ENCODE peak calls at places on chromosomes 6 and 20, in nine cellular contexts. One of them, this sample, is unnamed.

GRCh38 chr20:44714701-44715494 is at the start of gene CCN5:
- DNase-seq in HAP-1: no peak
- DNase-seq in NCI-H1092 treated with DMSO at 0.1 percent for 48 hours: peak
- DNase-seq in CD4-positive, alpha-beta memory T cell: no peak
- DNase-seq in AG04449: no peak
- DNase-seq in mucosa of gallbladder: peak
- DNase-seq in stimulated activated CD8-positive, alpha-beta memory T cell treated with anti-CD3 and anti-CD28 coated beads, Interleukin-12 subunit alpha, Interleukin-12 subunit beta, amount 100 ng/mL, for 4 hours: no peak
- DNase-seq in stimulated activated CD4-positive, alpha-beta T cell treated with anti-CD3 and anti-CD28 coated beads, Interleukin-4, amount 100 ng/mL, for 48 hours: no peak
- DNase-seq in SJSA1: peak
- DNase-seq in this sample: peak

GRCh38 chr20:38222231-38222922 is 38.2 kb downstream of the KIAA1755 start:
- DNase-seq in HAP-1: peak
- DNase-seq in NCI-H1092 treated with DMSO at 0.1 percent for 48 hours: peak
- DNase-seq in CD4-positive, alpha-beta memory T cell: peak
- DNase-seq in AG04449: no peak
- DNase-seq in mucosa of gallbladder: peak
- DNase-seq in stimulated activated CD8-positive, alpha-beta memory T cell treated with anti-CD3 and anti-CD28 coated beads, Interleukin-12 subunit alpha, Interleukin-12 subunit beta, amount 100 ng/mL, for 4 hours: peak
- DNase-seq in stimulated activated CD4-positive, alpha-beta T cell treated with anti-CD3 and anti-CD28 coated beads, Interleukin-4, amount 100 ng/mL, for 48 hours: peak
- DNase-seq in SJSA1: peak
- DNase-seq in this sample: peak

GRCh38 chr6:100378576-100378975 is 86.1 kb downstream of the SIM1 start:
- DNase-seq in HAP-1: no peak
- DNase-seq in NCI-H1092 treated with DMSO at 0.1 percent for 48 hours: no peak
- DNase-seq in CD4-positive, alpha-beta memory T cell: no peak
- DNase-seq in AG04449: no peak
- DNase-seq in mucosa of gallbladder: no peak
- DNase-seq in stimulated activated CD8-positive, alpha-beta memory T cell treated with anti-CD3 and anti-CD28 coated beads, Interleukin-12 subunit alpha, Interleukin-12 subunit beta, amount 100 ng/mL, for 4 hours: no peak
- DNase-seq in stimulated activated CD4-positive, alpha-beta T cell treated with anti-CD3 and anti-CD28 coated beads, Interleukin-4, amount 100 ng/mL, for 48 hours: no peak
- DNase-seq in SJSA1: no peak
- DNase-seq in this sample: no peak

GRCh38 chr20:35561671-35562070 is 19.8 kb downstream of the ERGIC3 start:
- DNase-seq in HAP-1: no peak
- DNase-seq in NCI-H1092 treated with DMSO at 0.1 percent for 48 hours: no peak
- DNase-seq in CD4-positive, alpha-beta memory T cell: no peak
- DNase-seq in AG04449: no peak
- DNase-seq in mucosa of gallbladder: no peak
- DNase-seq in stimulated activated CD8-positive, alpha-beta memory T cell treated with anti-CD3 and anti-CD28 coated beads, Interleukin-12 subunit alpha, Interleukin-12 subunit beta, amount 100 ng/mL, for 4 hours: no peak
- DNase-seq in stimulated activated CD4-positive, alpha-beta T cell treated with anti-CD3 and anti-CD28 coated beads, Interleukin-4, amount 100 ng/mL, for 48 hours: no peak
- DNase-seq in SJSA1: no peak
- DNase-seq in this sample: no peak

GRCh38 chr20:32963176-32963575 is 41.1 kb downstream of the SUN5 start:
- DNase-seq in HAP-1: no peak
- DNase-seq in NCI-H1092 treated with DMSO at 0.1 percent for 48 hours: no peak
- DNase-seq in CD4-positive, alpha-beta memory T cell: no peak
- DNase-seq in AG04449: no peak
- DNase-seq in mucosa of gallbladder: peak
- DNase-seq in stimulated activated CD8-positive, alpha-beta memory T cell treated with anti-CD3 and anti-CD28 coated beads, Interleukin-12 subunit alpha, Interleukin-12 subunit beta, amount 100 ng/mL, for 4 hours: no peak
- DNase-seq in stimulated activated CD4-positive, alpha-beta T cell treated with anti-CD3 and anti-CD28 coated beads, Interleukin-4, amount 100 ng/mL, for 48 hours: no peak
- DNase-seq in SJSA1: no peak
- DNase-seq in this sample: no peak

GRCh38 chr20:19849341-19850189 is 91.5 kb downstream of the RIN2 start:
- DNase-seq in HAP-1: no peak
- DNase-seq in NCI-H1092 treated with DMSO at 0.1 percent for 48 hours: no peak
- DNase-seq in CD4-positive, alpha-beta memory T cell: no peak
- DNase-seq in AG04449: no peak
- DNase-seq in mucosa of gallbladder: no peak
- DNase-seq in stimulated activated CD8-positive, alpha-beta memory T cell treated with anti-CD3 and anti-CD28 coated beads, Interleukin-12 subunit alpha, Interleukin-12 subunit beta, amount 100 ng/mL, for 4 hours: no peak
- DNase-seq in stimulated activated CD4-positive, alpha-beta T cell treated with anti-CD3 and anti-CD28 coated beads, Interleukin-4, amount 100 ng/mL, for 48 hours: no peak
- DNase-seq in SJSA1: no peak
- DNase-seq in this sample: no peak

GRCh38 chr6:5094327-5094726 is 9.2 kb downstream of the PPP1R3G start:
- DNase-seq in HAP-1: no peak
- DNase-seq in NCI-H1092 treated with DMSO at 0.1 percent for 48 hours: no peak
- DNase-seq in CD4-positive, alpha-beta memory T cell: no peak
- DNase-seq in AG04449: peak
- DNase-seq in mucosa of gallbladder: no peak
- DNase-seq in stimulated activated CD8-positive, alpha-beta memory T cell treated with anti-CD3 and anti-CD28 coated beads, Interleukin-12 subunit alpha, Interleukin-12 subunit beta, amount 100 ng/mL, for 4 hours: no peak
- DNase-seq in stimulated activated CD4-positive, alpha-beta T cell treated with anti-CD3 and anti-CD28 coated beads, Interleukin-4, amount 100 ng/mL, for 48 hours: no peak
- DNase-seq in SJSA1: no peak
- DNase-seq in this sample: no peak

GRCh38 chr6:11732036-11732545 is 46.5 kb downstream of the ADTRP start:
- DNase-seq in HAP-1: no peak
- DNase-seq in NCI-H1092 treated with DMSO at 0.1 percent for 48 hours: no peak
- DNase-seq in CD4-positive, alpha-beta memory T cell: no peak
- DNase-seq in AG04449: no peak
- DNase-seq in mucosa of gallbladder: peak
- DNase-seq in stimulated activated CD8-positive, alpha-beta memory T cell treated with anti-CD3 and anti-CD28 coated beads, Interleukin-12 subunit alpha, Interleukin-12 subunit beta, amount 100 ng/mL, for 4 hours: no peak
- DNase-seq in stimulated activated CD4-positive, alpha-beta T cell treated with anti-CD3 and anti-CD28 coated beads, Interleukin-4, amount 100 ng/mL, for 48 hours: no peak
- DNase-seq in SJSA1: no peak
- DNase-seq in this sample: peak

GRCh38 chr20:5481872-5482271 is 165.1 kb upstream of the PROKR2 start:
- DNase-seq in HAP-1: no peak
- DNase-seq in NCI-H1092 treated with DMSO at 0.1 percent for 48 hours: peak
- DNase-seq in CD4-positive, alpha-beta memory T cell: no peak
- DNase-seq in AG04449: no peak
- DNase-seq in mucosa of gallbladder: no peak
- DNase-seq in stimulated activated CD8-positive, alpha-beta memory T cell treated with anti-CD3 and anti-CD28 coated beads, Interleukin-12 subunit alpha, Interleukin-12 subunit beta, amount 100 ng/mL, for 4 hours: no peak
- DNase-seq in stimulated activated CD4-positive, alpha-beta T cell treated with anti-CD3 and anti-CD28 coated beads, Interleukin-4, amount 100 ng/mL, for 48 hours: no peak
- DNase-seq in SJSA1: no peak
- DNase-seq in this sample: no peak

GRCh38 chr20:57522380-57522973 is 2.5 kb downstream of the CTCFL start:
- DNase-seq in HAP-1: no peak
- DNase-seq in NCI-H1092 treated with DMSO at 0.1 percent for 48 hours: no peak
- DNase-seq in CD4-positive, alpha-beta memory T cell: no peak
- DNase-seq in AG04449: no peak
- DNase-seq in mucosa of gallbladder: no peak
- DNase-seq in stimulated activated CD8-positive, alpha-beta memory T cell treated with anti-CD3 and anti-CD28 coated beads, Interleukin-12 subunit alpha, Interleukin-12 subunit beta, amount 100 ng/mL, for 4 hours: no peak
- DNase-seq in stimulated activated CD4-positive, alpha-beta T cell treated with anti-CD3 and anti-CD28 coated beads, Interleukin-4, amount 100 ng/mL, for 48 hours: no peak
- DNase-seq in SJSA1: no peak
- DNase-seq in this sample: no peak

GRCh38 chr6:99589290-99589672 is 17.4 kb upstream of the PRDM13 start:
- DNase-seq in HAP-1: no peak
- DNase-seq in NCI-H1092 treated with DMSO at 0.1 percent for 48 hours: peak
- DNase-seq in CD4-positive, alpha-beta memory T cell: no peak
- DNase-seq in AG04449: no peak
- DNase-seq in mucosa of gallbladder: no peak
- DNase-seq in stimulated activated CD8-positive, alpha-beta memory T cell treated with anti-CD3 and anti-CD28 coated beads, Interleukin-12 subunit alpha, Interleukin-12 subunit beta, amount 100 ng/mL, for 4 hours: no peak
- DNase-seq in stimulated activated CD4-positive, alpha-beta T cell treated with anti-CD3 and anti-CD28 coated beads, Interleukin-4, amount 100 ng/mL, for 48 hours: no peak
- DNase-seq in SJSA1: no peak
- DNase-seq in this sample: no peak

GRCh38 chr6:100466410-100467143 is 1.9 kb upstream of the SIM1 start:
- DNase-seq in HAP-1: no peak
- DNase-seq in NCI-H1092 treated with DMSO at 0.1 percent for 48 hours: no peak
- DNase-seq in CD4-positive, alpha-beta memory T cell: no peak
- DNase-seq in AG04449: no peak
- DNase-seq in mucosa of gallbladder: no peak
- DNase-seq in stimulated activated CD8-positive, alpha-beta memory T cell treated with anti-CD3 and anti-CD28 coated beads, Interleukin-12 subunit alpha, Interleukin-12 subunit beta, amount 100 ng/mL, for 4 hours: no peak
- DNase-seq in stimulated activated CD4-positive, alpha-beta T cell treated with anti-CD3 and anti-CD28 coated beads, Interleukin-4, amount 100 ng/mL, for 48 hours: no peak
- DNase-seq in SJSA1: no peak
- DNase-seq in this sample: no peak

GRCh38 chr20:48886189-48886588 is 35.3 kb upstream of the ARFGEF2 start:
- DNase-seq in HAP-1: no peak
- DNase-seq in NCI-H1092 treated with DMSO at 0.1 percent for 48 hours: no peak
- DNase-seq in CD4-positive, alpha-beta memory T cell: no peak
- DNase-seq in AG04449: no peak
- DNase-seq in mucosa of gallbladder: no peak
- DNase-seq in stimulated activated CD8-positive, alpha-beta memory T cell treated with anti-CD3 and anti-CD28 coated beads, Interleukin-12 subunit alpha, Interleukin-12 subunit beta, amount 100 ng/mL, for 4 hours: no peak
- DNase-seq in stimulated activated CD4-positive, alpha-beta T cell treated with anti-CD3 and anti-CD28 coated beads, Interleukin-4, amount 100 ng/mL, for 48 hours: no peak
- DNase-seq in SJSA1: no peak
- DNase-seq in this sample: no peak

GRCh38 chr20:4748847-4749246 is 27.1 kb downstream of the PRND start:
- DNase-seq in HAP-1: no peak
- DNase-seq in NCI-H1092 treated with DMSO at 0.1 percent for 48 hours: no peak
- DNase-seq in CD4-positive, alpha-beta memory T cell: no peak
- DNase-seq in AG04449: no peak
- DNase-seq in mucosa of gallbladder: no peak
- DNase-seq in stimulated activated CD8-positive, alpha-beta memory T cell treated with anti-CD3 and anti-CD28 coated beads, Interleukin-12 subunit alpha, Interleukin-12 subunit beta, amount 100 ng/mL, for 4 hours: no peak
- DNase-seq in stimulated activated CD4-positive, alpha-beta T cell treated with anti-CD3 and anti-CD28 coated beads, Interleukin-4, amount 100 ng/mL, for 48 hours: no peak
- DNase-seq in SJSA1: no peak
- DNase-seq in this sample: no peak

GRCh38 chr20:56592817-56593216 is 36.3 kb upstream of the TFAP2C start:
- DNase-seq in HAP-1: no peak
- DNase-seq in NCI-H1092 treated with DMSO at 0.1 percent for 48 hours: no peak
- DNase-seq in CD4-positive, alpha-beta memory T cell: no peak
- DNase-seq in AG04449: no peak
- DNase-seq in mucosa of gallbladder: no peak
- DNase-seq in stimulated activated CD8-positive, alpha-beta memory T cell treated with anti-CD3 and anti-CD28 coated beads, Interleukin-12 subunit alpha, Interleukin-12 subunit beta, amount 100 ng/mL, for 4 hours: no peak
- DNase-seq in stimulated activated CD4-positive, alpha-beta T cell treated with anti-CD3 and anti-CD28 coated beads, Interleukin-4, amount 100 ng/mL, for 48 hours: no peak
- DNase-seq in SJSA1: no peak
- DNase-seq in this sample: no peak

GRCh38 chr20:32365560-32365959 is 7.4 kb downstream of the ASXL1 start:
- DNase-seq in HAP-1: no peak
- DNase-seq in NCI-H1092 treated with DMSO at 0.1 percent for 48 hours: no peak
- DNase-seq in CD4-positive, alpha-beta memory T cell: no peak
- DNase-seq in AG04449: no peak
- DNase-seq in mucosa of gallbladder: no peak
- DNase-seq in stimulated activated CD8-positive, alpha-beta memory T cell treated with anti-CD3 and anti-CD28 coated beads, Interleukin-12 subunit alpha, Interleukin-12 subunit beta, amount 100 ng/mL, for 4 hours: no peak
- DNase-seq in stimulated activated CD4-positive, alpha-beta T cell treated with anti-CD3 and anti-CD28 coated beads, Interleukin-4, amount 100 ng/mL, for 48 hours: no peak
- DNase-seq in SJSA1: no peak
- DNase-seq in this sample: no peak

GRCh38 chr6:110529355-110529754 is 52.9 kb upstream of the SLC22A16 start:
- DNase-seq in HAP-1: no peak
- DNase-seq in NCI-H1092 treated with DMSO at 0.1 percent for 48 hours: no peak
- DNase-seq in CD4-positive, alpha-beta memory T cell: no peak
- DNase-seq in AG04449: no peak
- DNase-seq in mucosa of gallbladder: no peak
- DNase-seq in stimulated activated CD8-positive, alpha-beta memory T cell treated with anti-CD3 and anti-CD28 coated beads, Interleukin-12 subunit alpha, Interleukin-12 subunit beta, amount 100 ng/mL, for 4 hours: no peak
- DNase-seq in stimulated activated CD4-positive, alpha-beta T cell treated with anti-CD3 and anti-CD28 coated beads, Interleukin-4, amount 100 ng/mL, for 48 hours: no peak
- DNase-seq in SJSA1: no peak
- DNase-seq in this sample: no peak

GRCh38 chr20:63831696-63832686 is 927 bp upstream of the ZBTB46 start:
- DNase-seq in HAP-1: no peak
- DNase-seq in NCI-H1092 treated with DMSO at 0.1 percent for 48 hours: no peak
- DNase-seq in CD4-positive, alpha-beta memory T cell: no peak
- DNase-seq in AG04449: no peak
- DNase-seq in mucosa of gallbladder: no peak
- DNase-seq in stimulated activated CD8-positive, alpha-beta memory T cell treated with anti-CD3 and anti-CD28 coated beads, Interleukin-12 subunit alpha, Interleukin-12 subunit beta, amount 100 ng/mL, for 4 hours: no peak
- DNase-seq in stimulated activated CD4-positive, alpha-beta T cell treated with anti-CD3 and anti-CD28 coated beads, Interleukin-4, amount 100 ng/mL, for 48 hours: no peak
- DNase-seq in SJSA1: no peak
- DNase-seq in this sample: no peak

GRCh38 chr6:134480593-134480992 is 162.7 kb upstream of the SGK1 start:
- DNase-seq in HAP-1: no peak
- DNase-seq in NCI-H1092 treated with DMSO at 0.1 percent for 48 hours: no peak
- DNase-seq in CD4-positive, alpha-beta memory T cell: no peak
- DNase-seq in AG04449: no peak
- DNase-seq in mucosa of gallbladder: peak
- DNase-seq in stimulated activated CD8-positive, alpha-beta memory T cell treated with anti-CD3 and anti-CD28 coated beads, Interleukin-12 subunit alpha, Interleukin-12 subunit beta, amount 100 ng/mL, for 4 hours: no peak
- DNase-seq in stimulated activated CD4-positive, alpha-beta T cell treated with anti-CD3 and anti-CD28 coated beads, Interleukin-4, amount 100 ng/mL, for 48 hours: no peak
- DNase-seq in SJSA1: no peak
- DNase-seq in this sample: no peak

GRCh38 chr6:142944126-142945066 is 580 bp downstream of the HIVEP2 start:
- DNase-seq in HAP-1: peak
- DNase-seq in NCI-H1092 treated with DMSO at 0.1 percent for 48 hours: no peak
- DNase-seq in CD4-positive, alpha-beta memory T cell: peak
- DNase-seq in AG04449: no peak
- DNase-seq in mucosa of gallbladder: peak
- DNase-seq in stimulated activated CD8-positive, alpha-beta memory T cell treated with anti-CD3 and anti-CD28 coated beads, Interleukin-12 subunit alpha, Interleukin-12 subunit beta, amount 100 ng/mL, for 4 hours: peak
- DNase-seq in stimulated activated CD4-positive, alpha-beta T cell treated with anti-CD3 and anti-CD28 coated beads, Interleukin-4, amount 100 ng/mL, for 48 hours: peak
- DNase-seq in SJSA1: peak
- DNase-seq in this sample: peak

This sample was measured in cardiac septum.